ENCODE peak calls at places on chromosome 7, in seven cellular contexts. N is A549, H is heart left ventricle, A is upper lobe of left lung, I is adrenal gland, W is IMR-90, G is K562. J is an unnamed sample.

GRCh38 chr7:104805449-104806317 is 208.3 kb upstream of the KMT2E start:
- DNase-seq in G (no peak), W (no peak), N (no peak), A (no peak), H (no peak), I (no peak), J (no peak)

GRCh38 chr7:29360633-29361625 is 166.4 kb downstream of the CHN2 start:
- DNase-seq in A (no peak), W (no peak), G (no peak), H (no peak), N (no peak), I (no peak), J (no peak)

GRCh38 chr7:70645876-70646336 is 486.0 kb upstream of the GALNT17 start:
- DNase-seq in I (no peak), W (no peak), H (no peak), N (no peak), A (no peak), G (no peak), J (no peak)

GRCh38 chr7:121228779-121229178 is 100.0 kb upstream of the WNT16 start:
- DNase-seq in A (no peak), N (no peak), H (no peak), I (no peak), W (no peak), G (no peak), J (no peak)

GRCh38 chr7:112989531-112989930 is 97.1 kb downstream of the GPR85 start:
- DNase-seq in H (no peak), N (no peak), I (no peak), A (no peak), W (peak), G (no peak), J (no peak)

GRCh38 chr7:151432658-151433521 is 7.1 kb downstream of the CRYGN start:
- DNase-seq in A (no peak), W (no peak), I (no peak), G (no peak), N (peak), H (no peak), J (no peak)

GRCh38 chr7:4888161-4888560 is 4.6 kb upstream of the RADIL start:
- DNase-seq in N (no peak), I (no peak), W (no peak), G (no peak), A (no peak), H (no peak), J (no peak)

GRCh38 chr7:27260211-27260610 is 17.6 kb downstream of the EVX1 start:
- DNase-seq in G (no peak), W (no peak), A (no peak), N (no peak), H (no peak), I (no peak), J (no peak)

GRCh38 chr7:155846936-155847335 is 34.7 kb upstream of the SHH start:
- DNase-seq in H (no peak), G (no peak), W (no peak), N (no peak), A (no peak), I (no peak), J (no peak)

GRCh38 chr7:156095908-156096539 is 283.8 kb upstream of the SHH start:
- DNase-seq in G (no peak), I (no peak), A (no peak), N (no peak), W (no peak), H (no peak), J (no peak)

GRCh38 chr7:65304175-65304574 is 69.5 kb upstream of the ZNF92 start:
- DNase-seq in N (no peak), H (no peak), G (no peak), I (no peak), W (no peak), A (no peak), J (no peak)

GRCh38 chr7:132275384-132275783 is 300.9 kb downstream of the PLXNA4 start:
- DNase-seq in I (no peak), N (no peak), W (no peak), H (no peak), G (no peak), A (no peak), J (no peak)

GRCh38 chr7:29915481-29916215 is 74.0 kb downstream of the SCRN1 start:
- DNase-seq in A (no peak), H (no peak), G (no peak), W (peak), N (no peak), I (no peak), J (no peak)

GRCh38 chr7:121397346-121397745 is 1.2 kb upstream of the FAM3C start:
- DNase-seq in W (no peak), G (no peak), A (no peak), N (no peak), I (no peak), H (no peak), J (no peak)

GRCh38 chr7:37493123-37493522 is 44.5 kb upstream of the ELMO1 start:
- DNase-seq in I (no peak), G (no peak), A (no peak), H (no peak), W (no peak), N (no peak), J (no peak)

GRCh38 chr7:45001138-45001694 is 1.2 kb downstream of the CCM2 start:
- DNase-seq in A (peak), N (no peak), G (peak), H (no peak), I (no peak), W (no peak), J (peak)

GRCh38 chr7:150382123-150382843 is 3.2 kb downstream of the ZNF775 start:
- DNase-seq in W (no peak), H (no peak), N (no peak), A (no peak), G (no peak), I (no peak), J (no peak)

GRCh38 chr7:139730746-139731612 is 46.8 kb downstream of the HIPK2 start:
- DNase-seq in N (no peak), W (peak), H (peak), G (no peak), A (peak), I (peak), J (no peak)
- TF ChIP-seq POLR2A in N (no peak), W (no peak), H (no peak), G (no peak), A (no peak), I (no peak), J (no peak)

GRCh38 chr7:32490127-32490796 is at the start of gene LSM5:
- DNase-seq in N (peak), I (peak), A (peak), H (peak), W (peak), G (peak), J (peak)
- TF ChIP-seq POLR2A in N (peak), I (no peak), A (no peak), H (peak), W (peak), G (peak), J (peak)

GRCh38 chr7:74289018-74289659 is at the start of gene CLIP2:
- DNase-seq in H (peak), W (peak), I (peak), N (peak), G (peak), A (peak), J (peak)

GRCh38 chr7:74287303-74288033 is 1.7 kb upstream of the CLIP2 start:
- DNase-seq in N (no peak), H (no peak), A (no peak), W (no peak), I (no peak), G (no peak), J (no peak)

GRCh38 chr7:74289660-74290589 is 718 bp downstream of the CLIP2 start:
- DNase-seq in N (no peak), G (no peak), W (no peak), A (no peak), I (no peak), H (peak), J (peak)

GRCh38 chr7:74286131-74286530 is 3.1 kb upstream of the CLIP2 start:
- DNase-seq in G (no peak), N (no peak), I (no peak), A (no peak), W (no peak), H (no peak), J (no peak)

DNA sequence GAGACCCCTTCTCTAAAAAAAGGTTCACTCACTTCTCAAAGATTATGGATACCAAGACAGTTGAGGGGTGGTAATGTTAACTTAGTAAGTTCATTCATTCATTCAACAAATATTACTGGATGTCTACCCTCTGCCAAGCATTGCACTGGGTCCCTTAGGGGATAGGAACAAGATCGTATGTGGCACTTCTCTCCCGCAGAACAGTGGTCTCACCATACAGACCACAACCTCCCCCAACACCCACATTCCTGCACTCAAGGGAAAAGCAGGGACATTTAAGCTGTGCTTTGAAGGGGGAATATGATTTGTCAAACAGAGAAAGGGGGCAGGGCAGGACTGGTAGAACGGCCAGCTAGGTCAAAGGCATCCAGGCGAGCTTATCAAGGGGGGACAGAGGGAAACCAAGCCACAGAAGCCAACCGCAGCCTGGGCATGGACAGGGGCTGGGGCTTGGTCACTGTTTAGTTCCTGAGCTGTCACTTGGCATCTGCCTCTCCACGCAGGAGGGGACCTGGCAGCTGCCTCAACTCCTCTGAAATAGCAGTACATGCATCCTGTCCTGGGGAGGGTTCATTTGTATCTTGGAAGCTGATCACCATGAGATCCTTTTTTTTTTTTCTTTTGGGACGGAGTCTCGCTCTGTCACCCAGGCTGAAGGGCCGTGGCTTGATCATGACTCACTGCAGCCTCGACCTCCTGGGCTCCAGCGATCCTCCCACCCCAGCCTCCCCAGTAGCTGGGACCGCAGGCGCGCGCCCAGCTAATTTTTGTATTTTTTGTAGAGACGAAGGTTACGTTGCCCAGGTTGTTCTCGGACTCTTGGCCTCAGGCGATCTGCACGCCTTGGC is 949 bp upstream of the CLIP2 start:
- DNase-seq in W (no peak), N (no peak), H (no peak), A (no peak), G (peak), I (no peak), J (peak)
- TF ChIP-seq POLR2A in W (no peak), N (no peak), H (no peak), A (no peak), G (no peak), I (no peak), J (peak)

DNA sequence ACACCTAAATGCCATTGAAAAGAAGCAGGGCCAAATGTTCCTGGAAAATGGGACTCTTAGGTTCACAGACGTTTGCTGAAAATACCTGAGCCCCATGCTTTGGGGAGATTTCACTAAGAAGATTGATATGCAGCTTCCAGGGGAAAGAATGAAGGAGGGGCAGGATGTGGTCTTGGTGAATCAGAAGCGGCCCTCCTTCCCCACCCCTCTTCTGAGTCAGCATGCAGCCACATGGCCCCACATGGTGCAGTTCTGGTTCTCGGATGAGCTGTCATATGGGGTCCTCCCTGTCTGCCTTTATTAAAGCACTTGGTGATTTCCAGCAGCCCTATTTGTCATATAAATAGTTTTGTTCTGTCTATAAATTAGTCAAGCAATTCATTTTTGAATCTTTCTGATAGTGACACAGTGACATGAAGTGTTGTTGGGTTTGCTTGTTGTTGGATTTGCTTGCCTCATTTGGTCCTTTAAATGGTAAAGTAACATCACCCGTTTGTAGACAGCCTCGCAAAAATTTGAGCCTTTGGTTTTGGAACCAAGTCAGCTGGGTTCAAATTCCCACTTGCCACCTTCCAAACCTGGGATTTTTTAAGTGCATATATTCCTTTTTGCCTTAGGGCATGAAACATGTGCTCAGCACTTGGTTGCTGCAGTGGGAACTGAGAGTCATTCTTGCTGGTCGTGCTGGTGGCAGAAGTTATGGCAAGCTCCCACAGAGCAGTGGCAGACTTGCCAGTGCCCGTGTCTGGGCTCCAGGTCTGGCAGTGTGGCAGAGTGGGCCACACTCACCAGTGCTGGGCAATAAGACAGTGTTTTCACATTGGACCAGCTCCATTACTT is 68.1 kb upstream of the CDK6 start:
- DNase-seq in I (no peak), W (peak), G (peak), N (no peak), H (no peak), A (no peak), J (no peak)
- TF ChIP-seq POLR2A in I (no peak), W (no peak), G (no peak), N (no peak), H (no peak), A (no peak), J (no peak)

J was measured in erythroblast.